ENCODE peak calls at places on chromosomes 6 and 20, in six cellular contexts. C, Y, T, O, J and E are unnamed samples.

GRCh38 chr20:18287915-18288747 is at the start of gene ZNF133:
- DNase-seq in T (peak), J (peak), O (peak), C (peak), Y (peak), E (peak)

GRCh38 chr20:13744403-13744802 is 40.3 kb downstream of the ESF1 start:
- DNase-seq in T (no peak), C (no peak), J (no peak), Y (no peak), O (no peak), E (no peak)

GRCh38 chr6:112027942-112028674 is 25.8 kb upstream of the CCN6 start:
- DNase-seq in O (no peak), J (no peak), T (peak), C (no peak), Y (no peak), E (peak)

GRCh38 chr6:165615629-165616028 is 47.4 kb downstream of the PDE10A start:
- DNase-seq in T (no peak), J (peak), O (no peak), C (no peak), Y (no peak), E (peak)

GRCh38 chr20:32877507-32877906 is 18.8 kb downstream of the EFCAB8 start:
- DNase-seq in T (no peak), O (no peak), Y (peak), J (peak), C (peak), E (no peak)

GRCh38 chr20:1087311-1087710 is 31.1 kb upstream of the PSMF1 start:
- DNase-seq in J (no peak), C (no peak), T (no peak), O (no peak), Y (no peak), E (no peak)

GRCh38 chr20:9838035-9838377 is 870 bp downstream of the PAK5 start:
- DNase-seq in J (no peak), O (no peak), T (peak), Y (peak), C (no peak), E (no peak)

GRCh38 chr6:15066433-15067337 is 179.2 kb upstream of the JARID2 start:
- DNase-seq in T (peak), C (no peak), O (peak), J (peak), Y (no peak), E (peak)

GRCh38 chr6:129844118-129844891 is 16.8 kb downstream of the TMEM244 start:
- DNase-seq in T (peak), Y (peak), O (no peak), C (no peak), J (peak), E (peak)

GRCh38 chr6:148217921-148218320 is 124.7 kb upstream of the SASH1 start:
- DNase-seq in O (no peak), C (no peak), J (no peak), Y (no peak), T (no peak), E (no peak)

GRCh38 chr6:147566244-147566898 is 57.9 kb downstream of the SAMD5 start:
- DNase-seq in J (no peak), C (no peak), O (no peak), Y (no peak), T (no peak), E (no peak)

GRCh38 chr6:170227521-170227983 is 63.3 kb downstream of the DLL1 start:
- DNase-seq in T (peak), Y (no peak), J (no peak), C (peak), O (no peak), E (no peak)

GRCh38 chr6:47970826-47971225 is 140.2 kb downstream of the PTCHD4 start:
- DNase-seq in Y (no peak), O (no peak), T (no peak), C (no peak), J (no peak), E (no peak)

GRCh38 chr6:133971861-133972260 is 18.8 kb downstream of the TBPL1 start:
- DNase-seq in Y (no peak), J (peak), T (no peak), O (no peak), C (no peak), E (no peak)

GRCh38 chr6:8088886-8089285 is 13.5 kb downstream of the EEF1E1 start:
- DNase-seq in J (no peak), C (no peak), T (no peak), Y (no peak), O (no peak), E (no peak)

GRCh38 chr6:114520976-114521375 is 178.2 kb upstream of the HS3ST5 start:
- DNase-seq in T (no peak), J (no peak), O (no peak), C (no peak), Y (no peak), E (no peak)

GRCh38 chr6:76852776-76853175 is 610.5 kb downstream of the HTR1B start:
- DNase-seq in J (peak), T (peak), Y (no peak), O (no peak), C (no peak), E (peak)

GRCh38 chr6:119978274-119978889 is 628.8 kb upstream of the MAN1A1 start:
- DNase-seq in J (peak), O (no peak), C (no peak), T (peak), Y (peak), E (peak)

GRCh38 chr6:153831350-153832078 is 207.5 kb upstream of the OPRM1 start:
- DNase-seq in O (no peak), C (no peak), Y (peak), T (no peak), J (no peak), E (no peak)

GRCh38 chr20:62139636-62140035 is 3.6 kb downstream of the PSMA7 start:
- DNase-seq in T (no peak), J (no peak), Y (no peak), C (no peak), O (no peak), E (no peak)

GRCh38 chr20:2114990-2115681 is 13.5 kb downstream of the STK35 start:
- DNase-seq in J (peak), C (no peak), Y (no peak), O (no peak), T (peak), E (peak)

GRCh38 chr6:22366214-22366613 is 69.4 kb upstream of the PRL start:
- DNase-seq in J (peak), Y (no peak), C (no peak), T (peak), O (no peak), E (peak)

GRCh38 chr6:46052479-46052878 is 36.8 kb upstream of the CLIC5 start:
- DNase-seq in C (no peak), T (no peak), O (no peak), Y (no peak), J (no peak), E (no peak)

GRCh38 chr20:51409192-51409875 is 133.2 kb downstream of the NFATC2 start:
- DNase-seq in Y (no peak), J (no peak), O (no peak), T (no peak), C (no peak), E (no peak)

GRCh38 chr6:166168616-166169548 is 1.2 kb upstream of the TBXT start:
- DNase-seq in Y (peak), T (no peak), C (no peak), O (no peak), J (no peak), E (peak)

GRCh38 chr20:35773154-35773751 is 1.4 kb downstream of the PHF20 start:
- DNase-seq in Y (peak), C (no peak), O (peak), T (peak), J (peak), E (peak)

GRCh38 chr6:127255286-127255685 is 11.4 kb upstream of the RNF146 start:
- DNase-seq in Y (no peak), C (peak), T (no peak), O (no peak), J (no peak), E (no peak)
- H3K4me3 ChIP-seq in Y (no peak), C (no peak), T (no peak), O (no peak), J (no peak), E (no peak)

GRCh38 chr6:38160831-38161230 is 341.3 kb downstream of the ZFAND3 start:
- DNase-seq in Y (no peak), T (no peak), C (no peak), J (no peak), O (no peak), E (no peak)
- H3K4me3 ChIP-seq in Y (no peak), T (no peak), C (no peak), J (no peak), O (no peak), E (no peak)

GRCh38 chr6:51968265-51968664 is 119.1 kb downstream of the PKHD1 start:
- DNase-seq in J (no peak), O (no peak), Y (no peak), C (no peak), T (no peak), E (no peak)

GRCh38 chr6:51976374-51976773 is 111.0 kb downstream of the PKHD1 start:
- DNase-seq in C (no peak), Y (no peak), T (no peak), J (no peak), O (no peak), E (no peak)

GRCh38 chr6:51972659-51973058 is 114.8 kb downstream of the PKHD1 start:
- DNase-seq in O (no peak), C (no peak), T (no peak), J (no peak), Y (no peak), E (no peak)
- H3K4me3 ChIP-seq in O (no peak), C (no peak), T (no peak), J (no peak), Y (no peak), E (no peak)

GRCh38 chr6:85752602-85753001 is 109.9 kb upstream of the SYNCRIP start:
- DNase-seq in O (no peak), Y (no peak), C (no peak), T (no peak), J (no peak), E (no peak)
- H3K4me3 ChIP-seq in O (no peak), Y (no peak), C (no peak), T (no peak), J (no peak), E (no peak)

DNA sequence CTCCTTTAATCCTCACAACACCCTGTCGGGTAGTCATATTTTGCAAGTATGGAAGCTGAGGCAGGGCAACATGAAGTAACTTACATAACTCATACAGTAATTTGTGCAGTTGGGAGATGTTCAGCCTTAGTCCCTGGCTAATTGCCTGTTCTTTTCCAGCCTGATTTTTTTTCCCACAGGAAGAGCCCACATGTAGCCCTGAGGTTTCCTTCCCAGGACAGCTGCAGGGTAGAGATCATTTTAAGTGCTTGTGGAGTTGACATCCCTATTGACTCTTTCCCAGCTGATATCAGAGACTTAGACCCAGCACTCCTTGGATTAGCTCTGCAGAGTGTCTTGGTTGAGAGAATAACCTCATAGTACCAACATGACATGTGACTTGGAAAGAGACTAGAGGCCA is 5.1 kb upstream of the BTN2A1 start:
- DNase-seq in C (no peak), O (no peak), T (no peak), J (no peak), Y (no peak), E (peak)
- H3K4me3 ChIP-seq in C (no peak), O (no peak), T (no peak), J (no peak), Y (no peak), E (no peak)

GRCh38 chr6:35603326-35604202 is 85.2 kb downstream of the FKBP5 start:
- DNase-seq in J (no peak), C (no peak), Y (no peak), T (peak), O (peak), E (peak)
- H3K4me3 ChIP-seq in J (no peak), C (no peak), Y (no peak), T (no peak), O (no peak), E (no peak)